ENCODE peak calls at places on chromosomes 4 and X, in seven cellular contexts. W is HFF-Myc, K is BJ, H is upper lobe of left lung, A is GM13976, T is mucosa of descending colon, B is suprapubic skin. X is an unnamed sample.

GRCh38 chr4:1746919-1747602 is 25.7 kb downstream of the TACC3 start:
- DNase-seq in H (peak), K (no peak), A (no peak), B (no peak), T (no peak), W (no peak), X (no peak)

GRCh38 chr4:25654031-25654970 is 1.4 kb upstream of the SLC34A2 start:
- DNase-seq in A (no peak), B (no peak), K (no peak), H (no peak), T (no peak), W (no peak), X (no peak)

GRCh38 chrX:8341814-8342590 is 122.6 kb upstream of the VCX3B start:
- DNase-seq in A (no peak), W (no peak), H (no peak), K (no peak), B (no peak), T (no peak), X (no peak)

GRCh38 chr4:123114915-123115756 is 192.7 kb upstream of the NUDT6 start:
- DNase-seq in K (no peak), T (no peak), H (peak), W (no peak), B (no peak), A (no peak), X (no peak)

GRCh38 chr4:648579-649292 is 23.4 kb downstream of the PDE6B start:
- DNase-seq in H (peak), T (no peak), A (no peak), B (no peak), W (no peak), K (no peak), X (no peak)

GRCh38 chrX:9610774-9611392 is 146.0 kb downstream of the TBL1X start:
- DNase-seq in B (no peak), K (no peak), T (no peak), H (no peak), A (no peak), W (no peak), X (no peak)

GRCh38 chr4:8916251-8916913 is 44.7 kb upstream of the HMX1 start:
- DNase-seq in W (no peak), B (no peak), K (no peak), A (peak), H (no peak), T (no peak), X (peak)

GRCh38 chrX:40291553-40291952 is 193.8 kb upstream of the BCOR start:
- DNase-seq in B (no peak), K (no peak), T (no peak), H (no peak), A (no peak), W (no peak), X (no peak)

GRCh38 chr4:84878090-84878489 is 88.4 kb downstream of the WDFY3 start:
- DNase-seq in T (no peak), W (peak), A (no peak), K (peak), B (no peak), H (no peak), X (no peak)

GRCh38 chr4:178535939-178536579 is 1093.8 kb upstream of the AGA start:
- DNase-seq in H (no peak), K (no peak), T (no peak), B (no peak), W (no peak), A (no peak), X (no peak)

GRCh38 chrX:10072786-10073568 is 83.8 kb upstream of the CLCN4 start:
- DNase-seq in K (no peak), T (no peak), H (no peak), A (no peak), W (no peak), B (no peak), X (no peak)

GRCh38 chrX:11588097-11588496 is 77.6 kb downstream of the ARHGAP6 start:
- DNase-seq in A (no peak), T (no peak), K (no peak), W (no peak), H (no peak), B (no peak), X (no peak)

GRCh38 chr4:63787326-63787725 is 621.9 kb downstream of the TECRL start:
- DNase-seq in K (no peak), H (no peak), A (no peak), B (no peak), T (no peak), W (no peak), X (no peak)

GRCh38 chrX:136047001-136047642 is 61.9 kb downstream of the SLC9A6 start:
- DNase-seq in K (no peak), T (no peak), A (no peak), W (no peak), B (no peak), H (no peak), X (no peak)

GRCh38 chrX:53247928-53248327 is 22.9 kb upstream of the KDM5C start:
- DNase-seq in W (no peak), A (no peak), T (no peak), K (no peak), H (no peak), B (no peak), X (no peak)

GRCh38 chr4:150136036-150136435 is 57.8 kb downstream of the DCLK2 start:
- DNase-seq in B (no peak), K (no peak), W (no peak), H (no peak), A (no peak), T (no peak), X (no peak)

GRCh38 chrX:49627030-49627777 is 28.4 kb downstream of the GAGE1 start:
- DNase-seq in K (no peak), B (no peak), H (peak), A (peak), W (no peak), T (no peak), X (no peak)

GRCh38 chr4:142264961-142265360 is 581.1 kb downstream of the INPP4B start:
- DNase-seq in W (no peak), T (no peak), B (no peak), A (no peak), H (no peak), K (peak), X (no peak)

GRCh38 chr4:101103381-101104142 is 243.8 kb downstream of the PPP3CA start:
- DNase-seq in K (no peak), W (no peak), A (no peak), T (peak), H (no peak), B (no peak), X (no peak)

GRCh38 chr4:84685105-84685504 is 102.2 kb downstream of the CDS1 start:
- DNase-seq in H (no peak), T (no peak), B (no peak), K (no peak), A (no peak), W (no peak), X (no peak)

GRCh38 chr4:146957252-146957651 is 11.6 kb upstream of the TTC29 start:
- DNase-seq in W (peak), K (peak), B (no peak), A (no peak), T (no peak), H (no peak), X (no peak)

GRCh38 chrX:72121381-72121780 is 10.3 kb downstream of the RTL5 start:
- DNase-seq in K (peak), B (no peak), H (no peak), W (peak), T (peak), A (no peak), X (no peak)

GRCh38 chrX:123830309-123830708 is 29.5 kb upstream of the XIAP start:
- DNase-seq in A (peak), B (no peak), W (no peak), T (peak), H (no peak), K (no peak), X (no peak)

GRCh38 chr4:142404191-142404611 is 441.9 kb downstream of the INPP4B start:
- DNase-seq in W (no peak), B (peak), K (no peak), A (no peak), T (no peak), H (no peak), X (no peak)

GRCh38 chr4:68569466-68570121 is 6.5 kb downstream of the UGT2B17 start:
- DNase-seq in H (no peak), K (no peak), W (no peak), B (no peak), A (no peak), T (peak), X (no peak)

GRCh38 chrX:153927936-153928760 is 2.1 kb upstream of the ARHGAP4 start:
- DNase-seq in H (peak), A (peak), K (peak), T (peak), W (peak), B (peak), X (peak)
- TF ChIP-seq CTCF in H (peak), A (peak), K (peak), T (no peak), W (no peak), B (no peak), X (no peak)

GRCh38 chr4:108766058-108766457 is 3.2 kb upstream of the ETNPPL start:
- DNase-seq in A (no peak), T (no peak), B (no peak), K (no peak), H (no peak), W (no peak), X (no peak)

GRCh38 chr4:108763981-108764380 is 1.1 kb upstream of the ETNPPL start:
- DNase-seq in K (no peak), W (no peak), T (no peak), H (no peak), B (no peak), A (no peak), X (no peak)

GRCh38 chr4:108758498-108758897 is 4.4 kb downstream of the ETNPPL start:
- DNase-seq in B (no peak), T (no peak), K (no peak), W (no peak), A (no peak), H (peak), X (no peak)

GRCh38 chr4:108763226-108763593 is 357 bp upstream of the ETNPPL start:
- DNase-seq in A (no peak), B (no peak), K (no peak), H (no peak), W (no peak), T (no peak), X (no peak)

GRCh38 chr4:108762559-108763225 is at the start of gene ETNPPL:
- DNase-seq in W (no peak), K (no peak), A (peak), T (peak), B (no peak), H (peak), X (peak)
- TF ChIP-seq CTCF in W (no peak), K (no peak), A (no peak), T (no peak), B (no peak), H (no peak), X (peak)

GRCh38 chrX:79266702-79267101 is 100.4 kb downstream of the ITM2A start:
- DNase-seq in W (no peak), A (no peak), H (no peak), B (no peak), K (no peak), T (no peak), X (no peak)

GRCh38 chrX:79268788-79269187 is 98.3 kb downstream of the ITM2A start:
- DNase-seq in B (no peak), A (no peak), T (no peak), W (no peak), H (no peak), K (no peak), X (no peak)

GRCh38 chrX:79270401-79270800 is 96.7 kb downstream of the ITM2A start:
- DNase-seq in B (no peak), K (no peak), W (no peak), A (peak), T (peak), H (no peak), X (no peak)
- TF ChIP-seq CTCF in B (no peak), K (no peak), W (no peak), A (peak), T (no peak), H (no peak), X (peak)

DNA sequence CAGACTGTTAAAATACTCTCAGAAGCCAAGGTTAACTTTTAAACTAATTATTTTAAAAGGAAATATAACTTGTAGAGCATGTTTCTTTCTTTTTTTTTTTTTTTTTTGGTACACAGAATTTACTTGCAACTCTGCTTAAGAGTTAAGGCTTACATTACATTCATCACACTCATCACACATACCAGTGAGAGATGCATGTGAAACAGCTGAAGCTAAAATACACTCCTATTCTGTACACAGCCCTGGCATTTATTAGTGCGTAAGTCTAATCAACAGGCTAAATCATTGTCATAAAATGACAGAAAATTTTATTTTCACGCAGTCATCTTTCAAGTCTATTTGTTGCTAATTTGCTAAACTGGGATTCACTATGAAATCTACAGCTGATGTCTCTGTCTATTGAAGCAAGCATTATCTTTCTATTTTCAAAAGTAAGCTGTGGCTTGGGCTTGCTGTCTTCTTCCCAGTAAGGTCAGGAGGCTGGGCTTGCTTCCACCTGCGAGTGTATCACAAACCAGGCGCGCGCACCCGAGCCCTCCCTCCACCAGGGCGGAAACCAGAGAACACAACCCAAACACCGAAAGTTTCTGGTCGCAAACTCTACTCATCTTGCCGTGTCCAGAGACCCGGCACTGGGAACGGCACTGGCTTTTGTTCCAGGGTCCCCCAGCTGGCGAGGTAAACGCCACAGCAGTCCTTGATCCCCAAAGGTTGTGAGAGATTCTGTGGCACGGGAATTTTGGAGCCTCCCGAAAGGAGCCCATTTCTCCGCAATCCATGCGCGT is 3.9 kb downstream of the MAML3 start:
- DNase-seq in A (peak), B (peak), T (peak), H (peak), W (no peak), K (no peak), X (peak)
- TF ChIP-seq CTCF in A (no peak), B (no peak), T (no peak), H (peak), W (peak), K (peak), X (peak)

DNA sequence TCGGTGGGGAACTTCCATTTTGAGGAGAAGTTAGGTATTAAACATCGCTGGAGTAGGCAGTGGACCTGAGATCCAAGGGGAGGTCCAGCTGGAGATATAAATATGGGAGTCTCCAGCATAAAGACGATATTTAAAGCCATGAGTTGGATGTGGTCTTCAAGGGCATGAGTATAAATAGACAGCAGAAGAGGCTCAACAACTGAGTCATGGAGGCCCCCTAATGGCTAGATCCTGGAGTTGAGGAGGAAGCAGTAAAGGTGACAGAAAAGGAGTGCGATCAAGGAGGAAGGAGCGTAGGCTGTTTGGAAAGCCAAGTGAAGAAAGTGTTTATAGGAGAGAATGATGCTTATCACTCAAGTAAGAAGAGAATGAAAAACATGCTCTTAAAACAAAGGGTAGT is 18.1 kb upstream of the APBB2 start:
- DNase-seq in W (no peak), B (no peak), H (no peak), K (no peak), T (no peak), A (no peak), X (no peak)
- TF ChIP-seq CTCF in W (no peak), B (no peak), H (no peak), K (no peak), T (no peak), A (no peak), X (no peak)

GRCh38 chr4:148425327-148426110 is 16.7 kb downstream of the NR3C2 start:
- DNase-seq in T (no peak), W (no peak), B (no peak), A (no peak), K (no peak), H (no peak), X (no peak)
- TF ChIP-seq CTCF in T (no peak), W (no peak), B (no peak), A (no peak), K (no peak), H (no peak), X (peak)

DNA sequence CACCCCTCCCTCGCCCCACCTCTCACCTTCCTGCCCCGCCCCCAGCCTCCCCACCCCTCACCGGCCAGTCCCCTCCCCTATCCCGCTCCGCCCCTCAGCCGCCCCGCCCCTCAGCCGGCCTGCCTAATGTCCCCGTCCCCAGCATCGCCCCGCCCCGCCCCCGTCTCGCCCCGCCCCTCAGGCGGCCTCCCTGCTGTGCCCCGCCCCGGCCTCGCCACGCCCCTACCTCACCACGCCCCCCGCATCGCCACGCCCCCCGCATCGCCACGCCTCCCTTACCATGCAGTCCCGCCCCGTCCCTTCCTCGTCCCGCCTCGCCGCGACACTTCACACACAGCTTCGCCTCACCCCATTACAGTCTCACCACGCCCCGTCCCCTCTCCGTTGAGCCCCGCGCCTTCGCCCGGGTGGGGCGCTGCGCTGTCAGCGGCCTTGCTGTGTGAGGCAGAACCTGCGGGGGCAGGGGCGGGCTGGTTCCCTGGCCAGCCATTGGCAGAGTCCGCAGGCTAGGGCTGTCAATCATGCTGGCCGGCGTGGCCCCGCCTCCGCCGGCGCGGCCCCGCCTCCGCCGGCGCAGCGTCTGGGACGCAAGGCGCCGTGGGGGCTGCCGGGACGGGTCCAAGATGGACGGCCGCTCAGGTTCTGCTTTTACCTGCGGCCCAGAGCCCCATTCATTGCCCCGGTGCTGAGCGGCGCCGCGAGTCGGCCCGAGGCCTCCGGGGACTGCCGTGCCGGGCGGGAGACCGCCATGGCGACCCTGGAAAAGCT is at the start of the genes HTT and HTT-AS:
- DNase-seq in A (peak), B (peak), W (peak), H (peak), K (peak), T (peak), X (peak)
- TF ChIP-seq CTCF in A (no peak), B (no peak), W (no peak), H (peak), K (peak), T (no peak), X (no peak)

GRCh38 chrX:68940601-68941000 is 111.8 kb downstream of the EFNB1 start:
- DNase-seq in B (peak), K (no peak), W (no peak), T (no peak), A (peak), H (no peak), X (peak)
- TF ChIP-seq CTCF in B (no peak), K (no peak), W (no peak), T (no peak), A (no peak), H (no peak), X (no peak)

DNA sequence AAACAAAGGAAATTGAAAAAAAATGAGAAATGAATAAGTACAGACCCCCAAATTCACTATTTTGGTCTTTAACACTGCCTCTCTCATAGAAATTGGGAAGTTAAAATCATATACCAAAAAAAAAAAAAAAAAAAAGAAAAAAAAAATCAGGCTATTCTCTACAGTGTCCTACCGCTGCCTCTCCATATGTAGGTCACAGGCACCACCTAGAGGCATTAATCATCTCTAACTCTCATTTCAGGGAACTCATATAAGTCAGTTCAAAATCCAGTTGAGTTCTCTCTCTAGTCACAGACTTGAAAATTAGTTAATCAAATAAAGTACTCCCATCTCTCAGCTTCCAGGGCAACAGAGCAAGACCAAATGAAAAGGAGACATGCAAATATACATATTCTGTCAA is 47.9 kb downstream of the COX18 start:
- DNase-seq in A (peak), T (peak), W (no peak), K (no peak), H (no peak), B (no peak), X (no peak)
- TF ChIP-seq CTCF in A (peak), T (no peak), W (peak), K (peak), H (peak), B (no peak), X (no peak)

X was measured in progenitor cell of endocrine pancreas.